ENCODE peak calls at places on chromosomes 7 and 10, in seven cellular contexts. I, J, D, X, W, S and C are unnamed samples.

GRCh38 chr10:34171957-34172527 is 643.1 kb downstream of the PARD3 start:
- DNase-seq in I (peak), J (no peak), D (peak), X (no peak), W (no peak), S (no peak), C (no peak)

GRCh38 chr10:102065561-102066420 is 642 bp downstream of the HPS6 start:
- DNase-seq in I (no peak), J (no peak), D (peak), X (peak), W (no peak), S (peak), C (peak)

GRCh38 chr10:14362098-14362497 is 31.4 kb upstream of the FRMD4A start:
- DNase-seq in I (no peak), J (no peak), D (no peak), X (no peak), W (no peak), S (no peak), C (no peak)

GRCh38 chr7:25659841-25660240 is 431.6 kb upstream of the NPVF start:
- DNase-seq in I (no peak), J (no peak), D (no peak), X (peak), W (no peak), S (no peak), C (no peak)

GRCh38 chr10:102624094-102624493 is 20.2 kb upstream of the TRIM8 start:
- DNase-seq in I (no peak), J (no peak), D (no peak), X (no peak), W (no peak), S (peak), C (no peak)

GRCh38 chr7:73526892-73527821 is 5.1 kb upstream of the BAZ1B start:
- DNase-seq in I (no peak), J (no peak), D (no peak), X (no peak), W (no peak), S (no peak), C (peak)

GRCh38 chr10:62870866-62871265 is 54.7 kb upstream of the EGR2 start:
- DNase-seq in I (no peak), J (no peak), D (no peak), X (no peak), W (no peak), S (no peak), C (no peak)

GRCh38 chr7:21104124-21104500 is 317.4 kb upstream of the SP8 start:
- DNase-seq in I (no peak), J (no peak), D (no peak), X (no peak), W (no peak), S (no peak), C (no peak)

GRCh38 chr7:1811850-1812692 is 142.0 kb downstream of the ELFN1 start:
- DNase-seq in I (no peak), J (no peak), D (no peak), X (no peak), W (no peak), S (peak), C (no peak)

GRCh38 chr10:7687228-7687907 is 15.7 kb upstream of the ITIH2 start:
- DNase-seq in I (peak), J (peak), D (peak), X (peak), W (peak), S (no peak), C (peak)

GRCh38 chr10:128324058-128324457 is 197.8 kb upstream of the MKI67 start:
- DNase-seq in I (no peak), J (no peak), D (no peak), X (peak), W (no peak), S (no peak), C (peak)

GRCh38 chr7:24505968-24506367 is 67.3 kb upstream of the PALS2 start:
- DNase-seq in I (no peak), J (no peak), D (no peak), X (no peak), W (no peak), S (no peak), C (no peak)

GRCh38 chr10:43124094-43124521 is 14.1 kb upstream of the CSGALNACT2 start:
- DNase-seq in I (no peak), J (peak), D (no peak), X (no peak), W (peak), S (peak), C (no peak)

GRCh38 chr7:17626215-17626614 is 314.1 kb downstream of the SNX13 start:
- DNase-seq in I (no peak), J (no peak), D (no peak), X (no peak), W (no peak), S (no peak), C (no peak)

GRCh38 chr10:14779053-14779649 is 4.5 kb upstream of the FAM107B start:
- DNase-seq in I (peak), J (no peak), D (peak), X (no peak), W (no peak), S (no peak), C (no peak)

GRCh38 chr10:5526691-5527331 is 2.0 kb downstream of the CALML3 start:
- DNase-seq in I (no peak), J (peak), D (no peak), X (no peak), W (peak), S (peak), C (no peak)

GRCh38 chr10:63165249-63165648 is 32.1 kb downstream of the NRBF2 start:
- DNase-seq in I (no peak), J (no peak), D (no peak), X (no peak), W (no peak), S (no peak), C (no peak)

GRCh38 chr10:71729023-71729649 is 9.6 kb upstream of the C10orf105 start:
- DNase-seq in I (no peak), J (no peak), D (no peak), X (peak), W (no peak), S (no peak), C (no peak)

GRCh38 chr7:20783716-20784310 is 2.9 kb downstream of the SP8 start:
- DNase-seq in I (no peak), J (no peak), D (no peak), X (peak), W (no peak), S (peak), C (peak)

GRCh38 chr10:110008518-110009339 is 945 bp downstream of the ADD3 start:
- DNase-seq in I (no peak), J (peak), D (peak), X (no peak), W (no peak), S (no peak), C (peak)

GRCh38 chr10:48627984-48628609 is 23.2 kb upstream of the ARHGAP22 start:
- DNase-seq in I (no peak), J (no peak), D (no peak), X (no peak), W (no peak), S (no peak), C (no peak)

GRCh38 chr7:50667338-50667737 is 102.1 kb upstream of the DDC start:
- DNase-seq in I (peak), J (no peak), D (peak), X (no peak), W (no peak), S (no peak), C (no peak)

GRCh38 chr10:125231116-125231812 is 70.9 kb upstream of the CTBP2 start:
- DNase-seq in I (peak), J (no peak), D (peak), X (peak), W (no peak), S (peak), C (no peak)

GRCh38 chr7:96484845-96485244 is 162.9 kb upstream of the SLC25A13 start:
- DNase-seq in I (no peak), J (no peak), D (no peak), X (no peak), W (no peak), S (no peak), C (no peak)

GRCh38 chr7:142894112-142894835 is 8.7 kb upstream of the TRPV6 start:
- DNase-seq in I (no peak), J (peak), D (no peak), X (no peak), W (no peak), S (no peak), C (no peak)

GRCh38 chr7:76381814-76382213 is 23.0 kb upstream of the YWHAG start:
- DNase-seq in I (no peak), J (no peak), D (no peak), X (no peak), W (no peak), S (no peak), C (no peak)

GRCh38 chr7:74479961-74480829 is 26.5 kb downstream of the GTF2IRD1 start:
- DNase-seq in I (peak), J (peak), D (peak), X (peak), W (peak), S (peak), C (peak)

GRCh38 chr7:154255324-154255723 is 203.1 kb downstream of the DPP6 start:
- DNase-seq in I (no peak), J (no peak), D (no peak), X (no peak), W (no peak), S (no peak), C (no peak)

GRCh38 chr7:71495828-71496227 is 363.9 kb downstream of the GALNT17 start:
- DNase-seq in I (no peak), J (no peak), D (no peak), X (no peak), W (no peak), S (no peak), C (no peak)

GRCh38 chr7:46681865-46682503 is 760.9 kb upstream of the IGFBP3 start:
- DNase-seq in I (peak), J (no peak), D (peak), X (no peak), W (no peak), S (no peak), C (no peak)

GRCh38 chr10:82409671-82410070 is 534.7 kb downstream of the NRG3 start:
- DNase-seq in I (no peak), J (no peak), D (no peak), X (no peak), W (no peak), S (no peak), C (no peak)

GRCh38 chr7:106717254-106717996 is 56.5 kb upstream of the CCDC71L start:
- DNase-seq in I (no peak), J (no peak), D (no peak), X (no peak), W (no peak), S (no peak), C (no peak)

GRCh38 chr10:60794953-60795352 is 16.7 kb downstream of the CDK1 start:
- DNase-seq in I (no peak), J (no peak), D (no peak), X (no peak), W (no peak), S (no peak), C (no peak)

GRCh38 chr7:131164025-131164899 is 163.4 kb upstream of the MKLN1 start:
- DNase-seq in I (peak), J (no peak), D (peak), X (no peak), W (no peak), S (peak), C (no peak)

GRCh38 chr7:43758861-43759683 is 592 bp downstream of the BLVRA start:
- DNase-seq in I (peak), J (no peak), D (peak), X (peak), W (no peak), S (peak), C (peak)

DNA sequence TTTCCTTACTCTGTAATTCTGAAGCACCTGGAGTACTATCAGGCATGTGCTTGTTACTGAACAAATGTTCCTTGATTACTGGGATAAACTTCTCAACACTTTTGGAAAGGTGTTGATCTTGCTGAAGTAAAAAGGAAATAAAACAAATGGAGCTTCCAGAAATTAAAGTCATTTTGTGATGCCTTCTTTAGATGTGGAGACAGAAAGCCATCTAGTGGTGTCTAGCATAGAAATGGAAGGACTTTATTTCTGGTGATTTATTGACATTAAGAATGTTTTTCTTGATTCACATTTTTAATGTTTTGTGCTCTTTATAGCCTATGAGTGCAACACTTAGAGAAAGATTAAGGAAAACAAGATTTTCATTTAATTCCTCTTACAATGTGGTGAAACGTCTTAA is 1.4 kb downstream of the SFR1 start:
- DNase-seq in I (peak), J (no peak), D (peak), X (no peak), W (no peak), S (peak), C (no peak)
- TF ChIP-seq CTCF in I (peak), J (no peak), D (peak), X (no peak), W (peak), S (peak), C (no peak)

GRCh38 chr7:157255201-157255606 is 81.6 kb upstream of the DNAJB6 start:
- DNase-seq in I (no peak), J (no peak), D (peak), X (no peak), W (no peak), S (no peak), C (no peak)

GRCh38 chr7:157253850-157254249 is 83.0 kb upstream of the DNAJB6 start:
- DNase-seq in I (no peak), J (no peak), D (no peak), X (no peak), W (peak), S (no peak), C (no peak)

GRCh38 chr7:157248659-157249058 is 88.1 kb upstream of the DNAJB6 start:
- DNase-seq in I (no peak), J (no peak), D (no peak), X (no peak), W (no peak), S (no peak), C (no peak)

DNA sequence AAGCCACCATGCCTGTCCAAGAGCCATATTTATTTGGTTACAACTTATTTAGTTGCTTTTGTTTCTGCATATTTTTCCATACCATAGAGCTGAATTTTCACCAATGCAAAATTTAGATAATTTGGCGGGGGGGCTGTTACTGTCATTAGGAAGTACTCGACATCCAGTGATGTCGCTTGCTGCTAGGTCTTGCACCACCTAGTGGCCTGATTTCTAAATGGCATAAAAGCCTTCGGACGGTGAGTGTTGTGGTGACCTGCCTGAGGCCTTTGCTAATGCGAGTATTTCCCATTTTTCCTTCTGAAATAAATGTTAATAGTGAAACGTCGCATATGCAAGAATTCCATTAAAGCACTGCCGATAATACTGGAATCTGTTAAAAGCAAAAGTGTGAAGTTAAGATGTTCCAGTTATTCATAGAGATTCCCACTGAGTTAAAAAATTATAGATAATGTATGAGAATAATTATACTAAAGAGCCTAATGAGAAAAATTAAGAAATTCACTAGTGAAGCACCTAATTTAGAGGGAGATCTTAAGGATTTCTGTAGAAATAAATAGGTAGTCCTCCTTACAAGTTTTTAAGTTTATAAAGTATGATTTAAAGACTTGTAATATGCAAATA is 86.1 kb upstream of the DNAJB6 start:
- DNase-seq in I (peak), J (no peak), D (peak), X (peak), W (no peak), S (no peak), C (peak)
- TF ChIP-seq CTCF in I (peak), J (peak), D (peak), X (peak), W (peak), S (peak), C (peak)

GRCh38 chr7:19117870-19118608 is 603 bp upstream of the TWIST1 start:
- DNase-seq in I (no peak), J (no peak), D (peak), X (peak), W (no peak), S (peak), C (peak)
- TF ChIP-seq CTCF in I (peak), J (no peak), D (peak), X (no peak), W (no peak), S (peak), C (no peak)

DNA sequence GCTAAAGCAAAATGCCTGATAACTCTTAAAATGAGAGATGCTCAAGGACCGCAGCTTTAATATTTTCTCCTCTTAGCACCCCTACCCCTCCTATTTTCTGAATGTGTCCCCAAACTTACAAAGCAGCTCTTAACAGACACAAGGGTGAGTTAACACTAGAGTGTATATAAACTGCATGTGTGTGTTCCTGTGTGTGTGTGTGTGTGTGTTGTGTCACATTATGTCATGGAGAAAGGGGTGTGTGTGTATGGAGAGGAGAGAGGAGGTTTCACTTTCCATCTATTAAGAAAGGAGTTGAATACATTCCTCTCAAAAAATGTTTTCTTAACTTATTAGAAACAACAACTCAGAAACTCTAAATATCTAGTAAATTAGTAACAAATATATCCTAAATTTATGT is 1.2 kb downstream of the PTN start:
- DNase-seq in I (peak), J (no peak), D (no peak), X (no peak), W (no peak), S (peak), C (no peak)
- TF ChIP-seq CTCF in I (no peak), J (no peak), D (no peak), X (no peak), W (no peak), S (no peak), C (no peak)

GRCh38 chr10:81182296-81182695 is 644.6 kb downstream of the SH2D4B start:
- DNase-seq in I (no peak), J (no peak), D (no peak), X (no peak), W (no peak), S (no peak), C (no peak)

GRCh38 chr10:81179324-81179723 is 641.6 kb downstream of the SH2D4B start:
- DNase-seq in I (no peak), J (no peak), D (no peak), X (no peak), W (no peak), S (no peak), C (no peak)

GRCh38 chr10:81177651-81178244 is 640.0 kb downstream of the SH2D4B start:
- DNase-seq in I (no peak), J (no peak), D (no peak), X (no peak), W (no peak), S (no peak), C (no peak)

DNA sequence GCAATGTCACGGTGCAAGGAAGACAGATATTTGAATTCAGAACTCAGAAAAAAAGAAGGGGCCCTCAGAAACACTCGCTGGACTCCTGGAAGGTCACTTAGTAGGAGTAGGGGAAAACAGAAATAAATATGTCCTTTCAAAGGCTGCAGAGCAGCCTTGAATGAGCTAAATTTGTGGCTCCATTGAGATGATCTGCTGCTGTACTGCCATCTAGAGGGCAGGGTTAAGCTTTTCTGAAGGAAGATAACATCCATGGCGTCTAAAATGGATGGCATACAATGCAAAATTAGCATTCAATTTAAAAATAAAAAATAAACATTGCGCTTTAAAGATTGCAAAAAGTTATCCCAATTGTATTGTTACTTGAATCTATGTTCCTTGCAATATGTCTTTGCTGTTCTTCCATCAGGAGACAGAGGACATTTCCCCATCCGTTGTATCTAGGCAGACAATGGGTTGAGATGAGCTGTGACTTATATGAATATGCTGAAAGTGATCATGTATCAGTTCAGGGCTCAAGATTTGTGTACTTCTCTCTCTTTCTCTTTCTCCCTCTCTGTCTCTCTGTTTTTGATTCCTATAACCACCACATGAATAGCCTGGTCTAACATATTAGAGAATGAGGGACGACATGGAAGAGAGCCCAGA is 642.2 kb downstream of the SH2D4B start:
- DNase-seq in I (no peak), J (no peak), D (no peak), X (no peak), W (no peak), S (no peak), C (peak)
- TF ChIP-seq CTCF in I (no peak), J (no peak), D (no peak), X (peak), W (peak), S (no peak), C (peak)